ENCODE peak calls at places on chromosomes 12 and 14, in five cellular contexts. P, W, Z, X and D are unnamed samples.

GRCh38 chr12:96635844-96636243 is 146.5 kb downstream of the CFAP54 start:
- DNase-seq in W (no peak), X (no peak), P (no peak), Z (no peak), D (no peak)

GRCh38 chr14:34098045-34098984 is 147.4 kb upstream of the EGLN3 start:
- DNase-seq in P (peak; percentile 44), Z (no peak), X (peak; percentile 54), W (peak; percentile 35), D (peak; percentile 36)

GRCh38 chr12:124518051-124518932 is 49.1 kb downstream of the NCOR2 start:
- DNase-seq in P (peak; percentile 100), W (peak; percentile 98), Z (peak; percentile 98), X (peak; percentile 99), D (peak; percentile 100)

GRCh38 chr12:44459569-44459968 is 416.5 kb downstream of the NELL2 start:
- DNase-seq in P (no peak), X (no peak), Z (no peak), W (no peak), D (peak; percentile 77)

GRCh38 chr12:57165741-57166140 is 18.3 kb upstream of the LRP1-AS start:
- DNase-seq in Z (no peak), W (peak; percentile 96), X (no peak), P (no peak), D (no peak)

GRCh38 chr12:94674835-94675234 is 24.5 kb upstream of the TMCC3 start:
- DNase-seq in X (no peak), P (no peak), Z (peak; percentile 67), W (no peak), D (no peak)

GRCh38 chr14:23573384-23573783 is 5.2 kb downstream of the JPH4 start:
- DNase-seq in P (peak; percentile 48), W (no peak), Z (no peak), X (no peak), D (no peak)

GRCh38 chr14:21069388-21070082 is 569 bp upstream of the ARHGEF40 start:
- DNase-seq in X (no peak), W (peak; percentile 19), P (peak; percentile 52), Z (peak; percentile 73), D (no peak)

GRCh38 chr14:58844544-58844943 is 206.8 kb downstream of the DACT1 start:
- DNase-seq in Z (no peak), X (no peak), P (no peak), W (no peak), D (no peak)

GRCh38 chr14:56996721-56997399 is 186.6 kb upstream of the OTX2 start:
- DNase-seq in P (no peak), W (no peak), X (no peak), Z (no peak), D (peak; percentile 12)

GRCh38 chr12:125001636-125002035 is 8.2 kb downstream of the BRI3BP start:
- DNase-seq in P (no peak), W (no peak), X (no peak), Z (no peak), D (no peak)

GRCh38 chr12:3117628-3118027 is 40.4 kb downstream of the TSPAN9 start:
- DNase-seq in P (no peak), X (no peak), W (no peak), Z (no peak), D (no peak)

GRCh38 chr12:78293039-78293686 is 462.5 kb downstream of the NAV3 start:
- DNase-seq in Z (no peak), W (no peak), X (no peak), P (no peak), D (no peak)

GRCh38 chr12:1811281-1811947 is 9.0 kb upstream of the LRTM2 start:
- DNase-seq in P (no peak), Z (peak; percentile 58), W (no peak), X (no peak), D (no peak)

GRCh38 chr12:3712209-3712992 is 40.5 kb downstream of the CRACR2A start:
- DNase-seq in W (no peak), Z (no peak), P (no peak), X (no peak), D (no peak)

GRCh38 chr14:87483651-87484260 is 509.2 kb downstream of the GALC start:
- DNase-seq in W (no peak), X (no peak), Z (no peak), P (peak; percentile 25), D (no peak)

GRCh38 chr14:21534576-21534975 is 8.4 kb upstream of the SALL2 start:
- DNase-seq in W (no peak), Z (no peak), P (no peak), X (no peak), D (no peak)

GRCh38 chr12:51953011-51953568 is 1.6 kb downstream of the ACVR1B start:
- DNase-seq in P (no peak), W (no peak), Z (no peak), X (no peak), D (no peak)

GRCh38 chr12:79083181-79083580 is 218.6 kb downstream of the SYT1 start:
- DNase-seq in Z (no peak), X (no peak), P (no peak), W (no peak), D (no peak)

GRCh38 chr14:37991027-37991426 is 216.7 kb upstream of the SSTR1 start:
- DNase-seq in Z (no peak), W (no peak), X (no peak), P (no peak), D (no peak)

GRCh38 chr12:13961983-13962382 is 19.4 kb downstream of the GRIN2B start:
- DNase-seq in X (no peak), P (no peak), Z (no peak), W (no peak), D (no peak)

GRCh38 chr12:20194171-20194570 is 174.2 kb upstream of the PDE3A start:
- DNase-seq in X (no peak), P (no peak), Z (no peak), W (no peak), D (no peak)

GRCh38 chr12:48817957-48818830 is at the start of gene CACNB3:
- DNase-seq in P (peak; percentile 66), X (peak; percentile 60), Z (peak; percentile 86), W (peak; percentile 70), D (peak; percentile 70)

GRCh38 chr12:59179231-59179630 is 258.9 kb upstream of the LRIG3 start:
- DNase-seq in Z (no peak), W (no peak), P (no peak), X (no peak), D (no peak)

GRCh38 chr12:27305673-27306504 is 26.7 kb upstream of the BMAL2 start:
- DNase-seq in X (no peak), Z (no peak), P (no peak), W (peak; percentile 15), D (no peak)

GRCh38 chr12:71871116-71871515 is 31.6 kb downstream of the TBC1D15 start:
- DNase-seq in X (no peak), W (no peak), Z (no peak), P (no peak), D (no peak)

GRCh38 chr14:22213110-22213509 is 375.9 kb downstream of the DAD1 start:
- DNase-seq in W (no peak), P (no peak), X (no peak), Z (no peak), D (no peak)

GRCh38 chr12:54378791-54379400 is 5.6 kb downstream of the ZNF385A start:
- DNase-seq in Z (peak; percentile 84), W (peak; percentile 88), X (no peak), P (peak; percentile 72), D (peak; percentile 63)

GRCh38 chr12:92021665-92022033 is 124.0 kb downstream of the BTG1 start:
- DNase-seq in Z (no peak), X (no peak), P (no peak), W (no peak), D (no peak)

GRCh38 chr14:68684466-68685418 is 108.1 kb downstream of the ZFP36L1 start:
- DNase-seq in Z (no peak), X (no peak), W (no peak), P (no peak), D (no peak)
- H3K4me1 ChIP-seq in Z (peaks cover 22% of the 10 kb centered on the region), X (no peaks in the 10 kb centered on the region), W (peaks cover 66% of the 10 kb centered on the region), P (peaks cover 39% of the 10 kb centered on the region), D (peaks cover 22% of the 10 kb centered on the region)

GRCh38 chr14:49767473-49768300 is at the start of gene KLHDC2:
- DNase-seq in Z (peak; percentile 96), X (peak; percentile 87), W (peak; percentile 65), P (peak; percentile 92), D (peak; percentile 88)

GRCh38 chr14:49766839-49767238 is 1.1 kb upstream of the KLHDC2 start:
- DNase-seq in W (no peak), P (peak; percentile 27), X (no peak), Z (no peak), D (no peak)

GRCh38 chr14:49769171-49769570 is 1.2 kb downstream of the KLHDC2 start:
- DNase-seq in X (no peak), W (no peak), P (no peak), Z (no peak), D (peak; percentile 46)

GRCh38 chr14:49769581-49770211 is 1.7 kb downstream of the KLHDC2 start:
- DNase-seq in P (peak; percentile 37), X (no peak), W (no peak), Z (no peak), D (peak; percentile 65)

DNA sequence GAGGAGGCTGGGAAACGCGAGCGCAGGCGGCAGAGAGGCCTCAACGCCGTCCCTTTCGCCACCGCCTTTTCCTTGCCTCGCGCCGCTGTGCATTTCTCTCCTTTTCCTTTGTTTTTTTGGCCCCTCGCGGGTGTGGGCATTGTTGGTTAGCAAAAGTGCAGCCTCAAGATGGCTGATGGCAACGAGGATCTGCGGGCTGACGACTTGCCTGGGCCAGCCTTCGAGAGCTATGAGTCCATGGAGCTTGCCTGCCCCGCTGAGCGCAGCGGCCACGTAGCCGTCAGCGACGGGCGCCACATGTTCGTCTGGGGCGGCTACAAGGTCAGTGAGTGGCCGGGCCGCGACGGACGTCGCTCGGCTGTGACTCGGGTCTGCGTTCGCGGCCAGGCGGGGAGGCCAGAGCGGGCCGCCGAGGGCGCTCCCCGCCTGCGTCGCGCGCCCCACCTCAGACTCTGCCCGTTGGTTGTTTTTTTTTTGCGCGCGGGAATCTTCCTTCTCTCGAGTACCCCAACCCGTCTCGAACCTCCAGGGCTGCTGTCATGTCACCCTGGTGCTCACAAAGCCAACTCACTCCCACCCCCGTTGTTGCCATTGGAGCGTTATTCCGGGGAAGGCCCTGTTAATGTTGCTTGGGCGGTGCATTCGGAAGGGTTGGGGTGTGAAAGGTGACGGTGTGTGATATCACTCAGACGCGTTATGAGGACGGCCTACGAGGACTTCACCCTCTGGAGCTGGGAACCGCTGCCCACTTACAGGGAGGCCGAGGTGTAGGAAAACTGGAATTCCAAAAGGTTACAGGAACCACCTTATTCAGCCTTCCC is 558 bp downstream of the KLHDC2 start:
- DNase-seq in W (peak; percentile 13), P (peak; percentile 61), X (peak; percentile 48), Z (peak; percentile 77), D (peak; percentile 64)
- TF ChIP-seq POLR2A in W (peak; percentile 8), P (peak; percentile 29), X (peak; percentile 25), Z (no peak), D (peak; percentile 61)

GRCh38 chr14:91533623-91534022 is 23.5 kb upstream of the PPP4R3A start:
- DNase-seq in W (no peak), Z (no peak), X (no peak), P (no peak), D (no peak)

GRCh38 chr14:91536327-91536726 is 26.2 kb upstream of the PPP4R3A start:
- DNase-seq in X (no peak), Z (no peak), W (no peak), P (no peak), D (no peak)
- H3K4me1 ChIP-seq in X (no peaks in the 10 kb centered on the region), Z (no peaks in the 10 kb centered on the region), W (no peaks in the 10 kb centered on the region), P (peaks cover 6% of the 10 kb centered on the region), D (no peaks in the 10 kb centered on the region)

DNA sequence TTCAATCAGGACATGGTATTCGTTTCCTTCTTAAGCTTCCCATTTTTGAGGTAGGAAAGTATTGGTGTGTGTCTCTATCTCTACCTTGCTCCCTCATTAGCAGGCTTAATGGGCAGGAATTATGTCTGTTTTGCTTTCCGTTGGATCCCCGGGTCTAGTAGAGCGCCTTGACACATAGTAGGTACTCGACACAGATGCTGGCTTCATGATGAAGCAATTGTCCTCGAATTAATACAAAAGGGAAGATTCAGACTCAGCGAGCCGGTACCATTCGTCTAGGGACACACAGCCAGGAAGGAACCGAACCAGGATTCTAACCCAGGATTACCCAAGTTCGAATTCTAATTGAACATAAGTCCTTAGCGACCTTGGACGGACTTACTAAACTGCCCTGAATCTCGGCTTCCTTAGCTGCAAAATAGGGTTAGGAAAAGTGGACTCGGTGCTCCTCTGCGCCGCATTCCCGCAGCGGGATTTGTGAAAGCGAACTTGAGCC is 496 bp upstream of the ISCU start:
- DNase-seq in W (no peak), X (no peak), Z (no peak), P (no peak), D (no peak)
- TF ChIP-seq POLR2A in W (no peak), X (no peak), Z (no peak), P (no peak), D (no peak)